ENCODE peak calls at places on chromosomes 2 and 18, in four cellular contexts. J, F, B and G are unnamed samples.

GRCh38 chr2:237213325-237214040 is 127.8 kb downstream of the COPS8 start:
- DNase-seq in J (no peak), F (no peak), B (peak), G (peak)

GRCh38 chr2:1080984-1081383 is 130.3 kb downstream of the SNTG2 start:
- DNase-seq in J (no peak), F (no peak), B (no peak), G (no peak)

GRCh38 chr2:48399828-48400552 is 130.0 kb upstream of the STON1 start:
- DNase-seq in J (no peak), F (no peak), B (no peak), G (no peak)

GRCh38 chr2:120709608-120710041 is 26.0 kb upstream of the GLI2 start:
- DNase-seq in J (no peak), F (no peak), B (no peak), G (no peak)

GRCh38 chr2:34408100-34408499 is 809.0 kb upstream of the FAM98A start:
- DNase-seq in J (no peak), F (no peak), B (no peak), G (peak)

GRCh38 chr18:79400591-79401381 is 5.1 kb downstream of the NFATC1 start:
- DNase-seq in J (peak), F (no peak), B (no peak), G (no peak)

GRCh38 chr2:10544252-10544651 is 96.1 kb upstream of the ODC1 start:
- DNase-seq in J (no peak), F (no peak), B (no peak), G (no peak)

GRCh38 chr2:201956361-201956760 is 77.3 kb upstream of the FZD7 start:
- DNase-seq in J (no peak), F (no peak), B (no peak), G (no peak)

GRCh38 chr18:56233595-56233994 is 404.8 kb downstream of the TXNL1 start:
- DNase-seq in J (no peak), F (no peak), B (peak), G (peak)

GRCh38 chr2:138507267-138507666 is 5.7 kb downstream of the SPOPL start:
- DNase-seq in J (no peak), F (no peak), B (peak), G (no peak)

GRCh38 chr2:201938151-201938815 is 95.4 kb upstream of the FZD7 start:
- DNase-seq in J (no peak), F (no peak), B (no peak), G (peak)

GRCh38 chr18:48877941-48878340 is 72.8 kb downstream of the SMAD7 start:
- DNase-seq in J (no peak), F (no peak), B (no peak), G (no peak)

GRCh38 chr2:118477111-118477517 is 370.3 kb downstream of the EN1 start:
- DNase-seq in J (peak), F (no peak), B (no peak), G (no peak)

GRCh38 chr2:203650860-203651613 is 55.4 kb upstream of the CD28 start:
- DNase-seq in J (peak), F (peak), B (peak), G (peak)

GRCh38 chr18:62438876-62439275 is 83.9 kb upstream of the ZCCHC2 start:
- DNase-seq in J (no peak), F (no peak), B (no peak), G (no peak)

GRCh38 chr18:35982404-35983114 is 10.1 kb downstream of the RMP24 start:
- DNase-seq in J (no peak), F (no peak), B (no peak), G (peak)

GRCh38 chr2:187982668-187983067 is 309.0 kb upstream of the GULP1 start:
- DNase-seq in J (no peak), F (peak), B (peak), G (peak)

GRCh38 chr18:27501651-27502050 is 316.5 kb upstream of the CHST9 start:
- DNase-seq in J (no peak), F (no peak), B (no peak), G (no peak)

GRCh38 chr2:17813742-17814458 is 2.4 kb upstream of the MSGN1 start:
- DNase-seq in J (no peak), F (peak), B (no peak), G (no peak)

DNA sequence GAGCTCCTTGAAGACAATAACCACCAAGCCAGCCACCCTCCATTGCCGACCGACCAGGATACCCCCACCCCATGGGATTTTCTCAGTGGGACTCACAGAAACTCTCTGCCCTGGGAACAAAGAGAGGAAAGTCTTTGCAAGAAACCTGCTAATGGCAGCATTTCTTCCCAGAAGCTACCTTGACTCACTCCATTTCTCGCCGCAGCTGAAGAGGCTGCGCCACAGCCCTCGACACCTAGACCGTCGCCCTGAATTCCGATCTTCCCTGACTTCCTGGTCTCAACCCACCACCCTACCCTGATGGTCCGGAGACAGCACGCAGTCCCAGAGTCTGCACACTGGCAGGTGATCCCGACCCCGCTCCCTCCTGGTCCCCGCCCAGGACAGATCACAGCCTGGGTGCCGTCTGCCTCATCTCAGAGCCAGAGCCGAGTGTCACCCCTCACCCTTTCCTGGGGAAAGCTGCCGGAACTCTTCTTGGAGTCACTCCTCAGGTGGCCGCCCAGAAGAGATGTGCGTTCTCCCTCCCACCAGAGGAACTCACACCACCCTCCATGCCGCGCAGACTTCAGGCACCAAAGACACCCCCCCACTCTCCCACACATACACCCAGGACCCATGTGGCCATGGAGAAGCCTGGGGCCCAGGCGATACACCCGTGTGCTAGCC is 24.6 kb downstream of the AQP12A start:
- DNase-seq in J (no peak), F (no peak), B (no peak), G (no peak)
- TF ChIP-seq EZH2 in J (no peak), F (no peak), B (no peak), G (no peak)

GRCh38 chr2:176103634-176104337 is 3.3 kb upstream of the HOXD11 start:
- DNase-seq in J (no peak), F (no peak), B (no peak), G (no peak)

GRCh38 chr2:176106636-176107539 is at the start of gene HOXD11:
- DNase-seq in J (peak), F (no peak), B (no peak), G (no peak)

GRCh38 chr2:176104338-176105077 is 2.6 kb upstream of the HOXD11 start:
- DNase-seq in J (no peak), F (no peak), B (peak), G (no peak)

GRCh38 chr2:176105727-176106635 is 1.1 kb upstream of the HOXD11 start:
- DNase-seq in J (no peak), F (no peak), B (no peak), G (no peak)

DNA sequence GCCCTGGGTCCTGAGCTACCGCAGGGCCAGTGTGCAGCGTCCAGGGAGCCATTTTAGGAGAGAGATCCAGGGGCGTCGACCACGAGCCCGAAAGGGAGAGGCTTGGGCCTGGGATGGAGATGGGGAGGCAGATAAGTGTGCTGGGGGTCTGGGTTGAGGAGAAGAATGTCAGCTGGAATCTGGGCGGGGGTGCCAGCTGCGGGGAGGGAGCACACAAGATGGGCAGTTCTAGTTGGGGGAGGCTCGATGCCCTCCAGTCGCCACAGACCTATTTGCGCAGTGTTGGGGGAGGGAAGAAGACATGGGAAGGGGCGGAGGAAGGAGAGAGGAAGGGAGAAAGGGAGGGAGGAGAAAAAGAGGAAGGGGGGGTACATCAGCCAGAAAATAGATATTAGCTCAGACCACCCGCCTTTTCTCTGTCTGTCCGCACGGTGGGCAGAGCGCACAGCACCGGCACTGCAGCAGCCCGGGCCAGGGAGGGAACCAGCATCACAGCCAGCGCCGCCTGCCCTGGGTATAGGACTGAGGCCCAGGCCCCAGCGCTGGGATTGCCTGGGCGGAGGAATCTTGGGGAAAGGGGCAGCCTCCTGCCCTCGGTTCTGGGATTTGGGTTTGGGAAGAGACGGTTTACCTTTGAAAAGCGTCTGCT is 1.9 kb upstream of the HOXD11 start:
- DNase-seq in J (no peak), F (no peak), B (no peak), G (no peak)
- TF ChIP-seq EZH2 in J (peak), F (no peak), B (no peak), G (no peak)

DNA sequence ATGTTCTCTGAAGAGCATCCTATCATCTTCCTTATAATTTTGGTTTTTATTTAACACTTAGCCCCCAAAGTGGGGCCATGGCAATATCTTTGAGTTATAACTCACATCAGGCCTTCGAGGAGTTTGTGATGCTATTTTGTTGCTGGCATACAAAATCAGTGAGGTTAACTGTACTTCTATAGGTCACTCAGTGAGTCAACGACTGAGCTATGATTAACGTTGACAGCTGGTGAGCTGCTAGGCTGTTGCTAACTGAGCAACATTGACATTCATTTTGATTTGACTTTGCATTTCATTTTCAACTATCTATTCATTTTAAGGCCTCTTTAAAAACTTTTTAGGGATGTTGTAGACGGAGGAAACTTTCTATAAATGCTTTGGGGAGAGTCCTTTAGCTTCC is 50.0 kb downstream of the GPD2 start:
- DNase-seq in J (no peak), F (no peak), B (peak), G (peak)
- TF ChIP-seq EZH2 in J (no peak), F (no peak), B (no peak), G (no peak)

DNA sequence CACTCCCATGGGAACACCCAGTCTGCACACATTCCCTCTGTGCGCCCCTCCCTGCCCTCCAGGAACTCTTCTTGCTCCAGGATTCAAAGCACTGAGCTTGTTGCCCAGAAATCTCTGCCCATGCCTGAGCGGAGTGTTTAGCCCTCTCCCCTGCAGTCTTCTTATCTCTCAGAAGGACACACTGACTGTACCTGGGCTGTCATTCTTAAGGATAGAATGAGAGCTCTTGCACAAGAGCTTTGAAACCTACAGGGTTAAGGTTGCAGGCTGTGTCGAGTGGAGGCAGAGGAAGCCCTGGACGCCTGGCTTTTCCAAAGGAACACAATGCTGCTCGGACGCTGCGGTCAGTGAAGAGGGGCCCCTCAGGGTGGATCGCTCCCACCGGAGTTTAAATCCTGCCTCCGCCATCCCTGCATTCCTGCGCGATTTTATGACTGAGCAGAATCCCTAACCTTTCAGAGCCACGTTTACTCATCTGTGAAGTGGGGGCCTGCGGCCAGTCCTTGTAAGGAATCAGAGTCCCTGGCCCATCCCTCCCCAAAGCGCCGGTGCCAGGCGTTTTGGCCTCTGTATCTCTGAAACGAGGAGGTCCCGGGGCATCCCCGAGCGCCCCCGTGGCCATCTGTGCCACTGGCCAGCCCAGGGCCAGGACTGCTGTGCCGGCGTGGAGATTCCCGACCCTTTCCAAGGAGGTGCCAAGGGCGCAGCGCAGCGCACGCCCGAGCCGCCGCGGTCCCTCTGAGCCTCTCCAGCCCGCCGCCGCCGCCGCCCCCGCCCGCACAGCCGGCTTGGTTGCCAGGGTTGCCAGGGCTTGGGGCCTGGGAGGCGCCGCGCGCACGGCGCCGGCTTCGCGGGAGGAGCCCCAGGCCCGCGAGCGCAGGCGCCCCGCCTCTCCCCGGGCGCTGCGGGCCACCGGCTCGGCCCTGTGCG is 58.9 kb downstream of the FAM168B start:
- DNase-seq in J (peak), F (no peak), B (no peak), G (peak)
- TF ChIP-seq EZH2 in J (peak), F (no peak), B (no peak), G (no peak)

GRCh38 chr2:73176205-73176880 is 26.0 kb upstream of the NOTO start:
- DNase-seq in J (peak), F (peak), B (no peak), G (no peak)
- TF ChIP-seq EZH2 in J (peak), F (no peak), B (no peak), G (no peak)

GRCh38 chr2:241901500-241902351 is 32.2 kb downstream of the RTP5 start:
- DNase-seq in J (peak), F (no peak), B (no peak), G (no peak)
- TF ChIP-seq EZH2 in J (peak), F (no peak), B (no peak), G (peak)

GRCh38 chr2:176178271-176178806 is 10.1 kb upstream of the HOXD1 start:
- DNase-seq in J (peak), F (peak), B (no peak), G (peak)

GRCh38 chr2:176178807-176179271 is 9.6 kb upstream of the HOXD1 start:
- DNase-seq in J (no peak), F (no peak), B (no peak), G (peak)

GRCh38 chr2:176176233-176176632 is 12.2 kb upstream of the HOXD1 start:
- DNase-seq in J (no peak), F (no peak), B (no peak), G (peak)

GRCh38 chr2:176175729-176176074 is 12.8 kb upstream of the HOXD1 start:
- DNase-seq in J (no peak), F (no peak), B (no peak), G (peak)

DNA sequence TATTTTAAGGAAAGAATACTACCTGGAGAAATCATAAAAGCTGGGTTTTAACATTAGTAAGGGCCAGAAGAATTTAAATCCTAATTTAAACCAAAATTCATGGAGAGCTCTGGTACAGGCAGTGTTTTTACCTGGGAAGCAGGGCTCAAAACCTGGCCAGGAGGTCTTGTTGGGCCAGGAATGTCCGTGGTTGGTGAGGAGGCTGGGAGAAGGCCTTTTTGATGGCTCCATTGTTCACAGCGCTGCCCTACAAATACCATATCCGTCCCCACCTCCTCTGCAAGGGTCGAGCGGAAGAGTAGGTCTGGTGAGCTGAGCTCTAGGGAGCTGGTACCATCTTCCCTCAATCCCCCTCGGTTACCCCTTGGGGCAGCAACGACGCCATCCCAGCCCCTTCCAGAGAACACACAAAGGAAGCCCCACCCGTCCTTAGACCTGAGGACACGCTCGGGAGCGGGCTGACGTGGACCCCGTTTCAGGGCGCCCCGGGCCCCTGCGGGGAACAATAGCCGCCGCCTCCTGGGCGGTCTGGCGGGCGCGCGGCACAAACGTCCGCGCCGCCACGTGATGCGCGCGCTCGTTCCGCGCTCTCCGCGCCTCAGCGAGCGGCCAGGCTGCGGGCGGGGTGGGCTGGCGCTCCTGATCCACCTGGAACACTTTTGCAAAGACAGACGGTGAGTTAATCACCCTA is 10.7 kb upstream of the HOXD1 start:
- DNase-seq in J (peak), F (no peak), B (no peak), G (peak)
- TF ChIP-seq EZH2 in J (peak), F (no peak), B (no peak), G (peak)

DNA sequence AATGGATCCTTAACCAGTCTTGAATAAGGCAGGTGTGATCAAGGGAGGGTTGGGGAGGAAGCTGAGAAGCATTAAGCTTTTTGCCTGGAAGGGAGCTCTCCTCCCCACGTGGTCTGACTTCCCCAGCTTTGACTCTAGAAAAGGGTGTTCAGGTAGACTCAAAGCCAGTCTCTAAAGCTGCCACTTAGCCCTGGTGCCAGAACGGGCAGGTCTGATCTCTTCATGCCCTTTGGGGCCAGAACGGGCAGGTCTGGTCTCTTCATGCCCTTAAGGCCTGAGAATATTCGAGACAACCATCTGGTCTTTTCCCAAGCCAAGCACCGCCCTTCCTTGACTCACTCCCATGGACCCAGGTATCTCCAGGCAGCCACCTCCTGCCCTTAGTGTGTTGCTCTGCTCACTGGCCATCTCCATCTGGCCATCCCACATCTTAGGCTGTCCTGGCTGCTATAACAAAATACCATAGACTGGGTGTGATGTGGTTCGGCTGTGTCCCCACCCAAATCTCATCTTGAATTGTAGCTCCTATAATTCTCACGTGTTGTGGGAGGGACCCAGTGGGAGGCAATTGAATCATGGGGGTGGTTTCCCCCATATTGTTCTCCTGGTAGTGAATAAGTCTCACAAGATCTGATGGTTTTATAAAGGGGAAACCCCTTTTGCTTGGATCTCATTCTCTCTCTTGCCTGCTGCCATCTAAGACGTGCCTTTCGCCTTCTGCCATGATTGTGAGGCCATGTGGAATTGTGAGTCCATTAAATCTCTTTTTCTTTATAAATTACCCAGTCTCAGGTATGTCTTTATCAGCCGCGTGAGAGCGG is 59.4 kb downstream of the SNORC start:
- DNase-seq in J (no peak), F (no peak), B (no peak), G (no peak)
- TF ChIP-seq EZH2 in J (no peak), F (no peak), B (no peak), G (no peak)

GRCh38 chr2:219304223-219304622 is 5.0 kb downstream of the PTPRN start:
- DNase-seq in J (no peak), F (no peak), B (no peak), G (no peak)

GRCh38 chr2:219309278-219309677 is at the start of gene PTPRN:
- DNase-seq in J (peak), F (no peak), B (no peak), G (peak)

GRCh38 chr2:219306047-219306446 is 3.2 kb downstream of the PTPRN start:
- DNase-seq in J (no peak), F (no peak), B (no peak), G (no peak)

GRCh38 chr2:219302412-219302968 is 6.7 kb downstream of the PTPRN start:
- DNase-seq in J (no peak), F (no peak), B (no peak), G (no peak)

GRCh38 chr2:219308142-219309093 is 783 bp downstream of the PTPRN start:
- DNase-seq in J (peak), F (peak), B (peak), G (peak)
- TF ChIP-seq EZH2 in J (no peak), F (no peak), B (no peak), G (no peak)